ENCODE peak calls at places on chromosomes 5 and 9, in six cellular contexts. P, N, W, V, O and K are unnamed samples.

GRCh38 chr5:133918731-133919130 is 49.7 kb downstream of the C5orf15 start:
- DNase-seq in W (no peak), V (no peak), P (no peak), N (no peak), O (no peak), K (no peak)

GRCh38 chr5:1197876-1198666 is 3.3 kb upstream of the SLC6A19 start:
- DNase-seq in O (no peak), W (no peak), V (no peak), N (no peak), P (peak), K (no peak)

GRCh38 chr9:87039809-87040392 is 92.6 kb upstream of the GAS1 start:
- DNase-seq in N (no peak), W (no peak), P (no peak), O (peak), V (peak), K (no peak)

GRCh38 chr9:121350993-121351561 is 19.0 kb downstream of the STOM start:
- DNase-seq in O (peak), W (peak), P (peak), V (peak), N (no peak), K (no peak)

GRCh38 chr9:104903609-104904008 is 24.3 kb downstream of the ABCA1 start:
- DNase-seq in P (no peak), V (no peak), O (no peak), W (no peak), N (no peak), K (no peak)

GRCh38 chr5:8650197-8650596 is 781.2 kb downstream of the MTRR start:
- DNase-seq in W (no peak), N (no peak), V (no peak), O (peak), P (no peak), K (no peak)

GRCh38 chr9:85964526-85964925 is 23.6 kb downstream of the NAA35 start:
- DNase-seq in P (no peak), O (no peak), V (no peak), N (no peak), W (no peak), K (no peak)

GRCh38 chr9:110926828-110927227 is 111.4 kb downstream of the LPAR1 start:
- DNase-seq in O (no peak), P (no peak), V (peak), N (no peak), W (no peak), K (no peak)

GRCh38 chr9:70046274-70047070 is 2.8 kb downstream of the MAMDC2 start:
- DNase-seq in O (no peak), P (no peak), V (peak), W (no peak), N (no peak), K (no peak)

GRCh38 chr5:6568383-6568782 is 64.5 kb downstream of the NSUN2 start:
- DNase-seq in V (no peak), N (no peak), O (no peak), W (no peak), P (no peak), K (no peak)

GRCh38 chr5:5270958-5271605 is 131.0 kb downstream of the ADAMTS16 start:
- DNase-seq in N (peak), P (peak), V (peak), O (peak), W (peak), K (peak)

GRCh38 chr5:5270161-5270560 is 130.0 kb downstream of the ADAMTS16 start:
- DNase-seq in P (no peak), O (no peak), N (no peak), W (no peak), V (no peak), K (no peak)

GRCh38 chr5:5273976-5274375 is 133.8 kb downstream of the ADAMTS16 start:
- DNase-seq in W (no peak), V (no peak), P (no peak), O (no peak), N (no peak), K (no peak)

GRCh38 chr5:5273398-5273797 is 133.3 kb downstream of the ADAMTS16 start:
- DNase-seq in P (no peak), V (no peak), W (no peak), N (no peak), O (no peak), K (no peak)

DNA sequence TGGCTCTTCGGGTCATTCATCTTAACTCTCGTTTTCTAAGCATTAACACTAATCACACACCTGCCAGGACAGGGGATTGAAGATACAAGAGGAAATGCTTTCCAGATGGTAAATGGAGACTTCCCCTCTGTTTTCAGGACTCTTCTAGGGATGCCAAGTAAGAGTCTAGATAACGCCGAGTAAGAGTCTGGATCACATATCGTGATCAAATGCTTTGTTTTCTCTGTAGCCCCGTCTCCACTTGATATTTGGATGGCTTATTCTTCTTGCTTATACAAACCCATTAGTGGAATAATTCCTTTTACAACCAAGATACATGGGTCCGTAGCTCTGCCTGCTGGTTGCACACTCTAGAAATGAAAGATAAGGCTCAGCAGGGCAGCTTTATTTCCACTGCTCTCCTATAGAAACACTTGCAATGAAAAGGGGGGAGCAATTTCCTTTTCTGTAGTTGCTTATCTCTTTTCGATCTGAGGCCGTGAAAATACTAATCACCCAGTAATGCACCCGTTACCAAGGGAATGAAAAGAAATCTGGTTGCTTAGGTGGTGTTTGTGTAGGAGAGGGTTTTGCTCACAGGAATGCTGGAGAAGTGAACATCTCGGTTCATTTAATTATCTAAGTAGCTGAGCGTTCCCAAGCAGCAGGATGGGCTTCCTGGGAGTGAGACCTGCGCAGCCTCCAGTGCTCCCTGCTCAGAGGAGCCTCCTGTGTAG is 131.6 kb downstream of the ADAMTS16 start:
- DNase-seq in N (peak), V (no peak), W (no peak), O (peak), P (no peak), K (no peak)
- H3K4me3 ChIP-seq in N (no peak), V (no peak), W (peak), O (peak), P (no peak), K (no peak)

GRCh38 chr9:92140074-92140753 is 25.0 kb upstream of the SPTLC1 start:
- DNase-seq in O (peak), P (peak), V (peak), W (peak), N (peak), K (peak)
- TF ChIP-seq CTCF in O (peak), P (peak), V (peak), W (peak), N (peak), K (peak)

GRCh38 chr9:4922730-4923129 is 62.3 kb upstream of the JAK2 start:
- DNase-seq in V (no peak), P (no peak), O (no peak), N (no peak), W (no peak), K (no peak)
- H3K4me3 ChIP-seq in V (no peak), P (no peak), O (no peak), N (no peak), W (no peak), K (no peak)

DNA sequence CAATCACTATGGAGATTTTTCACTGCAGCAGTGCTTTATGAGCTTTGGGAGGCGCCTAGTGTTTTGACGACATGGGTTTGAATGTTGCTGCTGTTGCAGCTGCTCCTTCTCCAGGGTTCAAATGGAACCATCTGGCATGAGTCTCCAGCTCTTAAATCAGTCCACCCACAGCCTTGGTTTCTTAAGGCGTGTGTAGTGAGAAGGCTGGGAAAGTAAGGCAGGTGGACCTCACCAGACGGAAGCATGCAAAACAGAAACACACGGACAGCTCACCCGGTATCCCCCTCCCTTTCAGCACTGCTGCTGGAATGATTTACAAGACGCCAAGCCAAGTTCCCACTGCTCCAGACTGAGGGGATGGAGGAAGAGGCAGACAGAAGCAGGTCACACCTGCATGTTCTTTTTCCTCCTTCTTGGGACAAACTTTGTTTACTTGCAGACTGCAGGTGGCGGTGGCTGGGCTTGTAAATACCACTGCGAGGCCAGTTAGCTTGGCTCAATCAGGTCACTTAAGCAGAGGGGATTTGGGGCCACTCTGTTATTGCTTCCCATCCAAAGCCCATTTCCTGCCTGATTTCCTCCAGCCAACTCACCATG is 47.4 kb downstream of the ADAM19 start:
- DNase-seq in W (peak), O (peak), P (no peak), N (peak), V (no peak), K (no peak)
- TF ChIP-seq CTCF in W (no peak), O (no peak), P (no peak), N (no peak), V (no peak), K (no peak)

GRCh38 chr9:37507586-37508134 is 21.9 kb downstream of the POLR1E start:
- DNase-seq in P (no peak), W (no peak), N (no peak), O (no peak), V (no peak), K (no peak)

GRCh38 chr9:37511006-37511714 is 25.4 kb downstream of the POLR1E start:
- DNase-seq in P (no peak), N (peak), V (no peak), O (no peak), W (no peak), K (no peak)

GRCh38 chr9:37509536-37509935 is 23.8 kb downstream of the POLR1E start:
- DNase-seq in W (no peak), N (no peak), P (no peak), V (no peak), O (no peak), K (no peak)

GRCh38 chr9:37508135-37508833 is 22.5 kb downstream of the POLR1E start:
- DNase-seq in V (no peak), N (no peak), W (no peak), P (no peak), O (peak), K (no peak)

GRCh38 chr9:37508834-37509206 is 23.1 kb downstream of the POLR1E start:
- DNase-seq in O (no peak), P (no peak), W (no peak), N (no peak), V (no peak), K (no peak)
- H3K4me3 ChIP-seq in O (no peak), P (no peak), W (no peak), N (no peak), V (no peak), K (no peak)

GRCh38 chr5:39650234-39650816 is 225.5 kb upstream of the DAB2 start:
- DNase-seq in V (no peak), W (no peak), O (peak), P (no peak), N (no peak), K (no peak)

GRCh38 chr5:39652036-39652435 is 227.3 kb upstream of the DAB2 start:
- DNase-seq in N (no peak), V (no peak), O (no peak), W (no peak), P (no peak), K (no peak)

GRCh38 chr5:39648539-39649200 is 223.9 kb upstream of the DAB2 start:
- DNase-seq in P (peak), O (no peak), W (no peak), N (no peak), V (peak), K (peak)
- TF ChIP-seq CTCF in P (no peak), O (no peak), W (no peak), N (no peak), V (no peak), K (no peak)

GRCh38 chr9:136645903-136646754 is 16.6 kb upstream of the EGFL7 start:
- DNase-seq in O (no peak), N (peak), P (peak), W (no peak), V (no peak), K (no peak)

GRCh38 chr9:136644343-136644592 is 18.4 kb upstream of the EGFL7 start:
- DNase-seq in V (no peak), O (peak), P (no peak), W (no peak), N (no peak), K (peak)

GRCh38 chr9:136644593-136645342 is 17.9 kb upstream of the EGFL7 start:
- DNase-seq in N (peak), O (no peak), W (peak), P (peak), V (peak), K (peak)

GRCh38 chr9:136646827-136647711 is 15.6 kb upstream of the EGFL7 start:
- DNase-seq in W (no peak), P (peak), N (no peak), V (no peak), O (no peak), K (no peak)

GRCh38 chr9:136645343-136645902 is 17.3 kb upstream of the EGFL7 start:
- DNase-seq in V (no peak), O (no peak), P (no peak), N (no peak), W (no peak), K (no peak)
- H3K4me3 ChIP-seq in V (no peak), O (no peak), P (no peak), N (no peak), W (no peak), K (no peak)